ENCODE peak calls at places on chromosome 6, in five cellular contexts. One of them, this sample, is unnamed.

GRCh38 chr6:1468126-1468525 is 78.8 kb downstream of the FOXF2 start:
- DNase-seq in frontal cortex: no peak
- DNase-seq in D341Med: no peak
- DNase-seq in astrocyte of the hippocampus: no peak
- DNase-seq in activated B cell treated with CpG ODN at 0.5 μM for 24 hours: no peak
- DNase-seq in this sample: no peak

GRCh38 chr6:74137910-74138309 is 441.9 kb downstream of the CD109 start:
- DNase-seq in astrocyte of the hippocampus: peak
- DNase-seq in activated B cell treated with CpG ODN at 0.5 μM for 24 hours: no peak
- DNase-seq in D341Med: no peak
- DNase-seq in frontal cortex: no peak
- DNase-seq in this sample: no peak

GRCh38 chr6:29723666-29724588 is 693 bp downstream of the HLA-F start:
- DNase-seq in activated B cell treated with CpG ODN at 0.5 μM for 24 hours: peak
- DNase-seq in astrocyte of the hippocampus: peak
- DNase-seq in D341Med: peak
- DNase-seq in frontal cortex: peak
- DNase-seq in this sample: peak

GRCh38 chr6:42402184-42402583 is 49.5 kb downstream of the TRERF1 start:
- DNase-seq in D341Med: no peak
- DNase-seq in frontal cortex: no peak
- DNase-seq in activated B cell treated with CpG ODN at 0.5 μM for 24 hours: no peak
- DNase-seq in astrocyte of the hippocampus: peak
- DNase-seq in this sample: no peak

GRCh38 chr6:47413752-47414516 is 63.7 kb upstream of the CD2AP start:
- DNase-seq in frontal cortex: peak
- DNase-seq in astrocyte of the hippocampus: peak
- DNase-seq in D341Med: peak
- DNase-seq in activated B cell treated with CpG ODN at 0.5 μM for 24 hours: no peak
- DNase-seq in this sample: peak

GRCh38 chr6:45421700-45422540 is 44.2 kb upstream of the SUPT3H start:
- DNase-seq in D341Med: peak
- DNase-seq in frontal cortex: peak
- DNase-seq in astrocyte of the hippocampus: peak
- DNase-seq in activated B cell treated with CpG ODN at 0.5 μM for 24 hours: peak
- DNase-seq in this sample: peak

GRCh38 chr6:121216928-121217327 is 117.4 kb downstream of the TBC1D32 start:
- DNase-seq in activated B cell treated with CpG ODN at 0.5 μM for 24 hours: no peak
- DNase-seq in astrocyte of the hippocampus: no peak
- DNase-seq in D341Med: no peak
- DNase-seq in frontal cortex: no peak
- DNase-seq in this sample: no peak

GRCh38 chr6:107689190-107689589 is 134.9 kb downstream of the SCML4 start:
- DNase-seq in activated B cell treated with CpG ODN at 0.5 μM for 24 hours: no peak
- DNase-seq in D341Med: no peak
- DNase-seq in astrocyte of the hippocampus: no peak
- DNase-seq in frontal cortex: no peak
- DNase-seq in this sample: no peak

GRCh38 chr6:30007132-30007764 is 53.8 kb upstream of the POLR1H start:
- DNase-seq in astrocyte of the hippocampus: peak
- DNase-seq in frontal cortex: no peak
- DNase-seq in D341Med: peak
- DNase-seq in activated B cell treated with CpG ODN at 0.5 μM for 24 hours: peak
- DNase-seq in this sample: no peak

GRCh38 chr6:106450645-106451044 is 90.1 kb downstream of the CRYBG1 start:
- DNase-seq in astrocyte of the hippocampus: no peak
- DNase-seq in D341Med: no peak
- DNase-seq in frontal cortex: no peak
- DNase-seq in activated B cell treated with CpG ODN at 0.5 μM for 24 hours: no peak
- DNase-seq in this sample: no peak

GRCh38 chr6:169949501-169950097 is 198.2 kb downstream of the ERMARD start:
- DNase-seq in activated B cell treated with CpG ODN at 0.5 μM for 24 hours: no peak
- DNase-seq in frontal cortex: no peak
- DNase-seq in astrocyte of the hippocampus: no peak
- DNase-seq in D341Med: no peak
- DNase-seq in this sample: no peak

GRCh38 chr6:119446623-119447008 is 97.1 kb upstream of the MAN1A1 start:
- DNase-seq in frontal cortex: no peak
- DNase-seq in astrocyte of the hippocampus: peak
- DNase-seq in D341Med: no peak
- DNase-seq in activated B cell treated with CpG ODN at 0.5 μM for 24 hours: no peak
- DNase-seq in this sample: peak

GRCh38 chr6:129759851-129760595 is 50.0 kb upstream of the ARHGAP18 start:
- DNase-seq in frontal cortex: no peak
- DNase-seq in D341Med: no peak
- DNase-seq in activated B cell treated with CpG ODN at 0.5 μM for 24 hours: no peak
- DNase-seq in astrocyte of the hippocampus: no peak
- DNase-seq in this sample: no peak

GRCh38 chr6:160882741-160883340 is 108.7 kb upstream of the MAP3K4 start:
- DNase-seq in astrocyte of the hippocampus: peak
- DNase-seq in frontal cortex: no peak
- DNase-seq in activated B cell treated with CpG ODN at 0.5 μM for 24 hours: no peak
- DNase-seq in D341Med: no peak
- DNase-seq in this sample: no peak

GRCh38 chr6:155854787-155855186 is 399.1 kb upstream of the NOX3 start:
- DNase-seq in astrocyte of the hippocampus: no peak
- DNase-seq in activated B cell treated with CpG ODN at 0.5 μM for 24 hours: no peak
- DNase-seq in D341Med: no peak
- DNase-seq in frontal cortex: no peak
- DNase-seq in this sample: no peak

GRCh38 chr6:8530775-8531435 is 95.6 kb upstream of the SLC35B3 start:
- DNase-seq in frontal cortex: no peak
- DNase-seq in D341Med: peak
- DNase-seq in astrocyte of the hippocampus: no peak
- DNase-seq in activated B cell treated with CpG ODN at 0.5 μM for 24 hours: no peak
- DNase-seq in this sample: no peak

GRCh38 chr6:43242908-43243648 is at the start of gene TTBK1:
- DNase-seq in frontal cortex: peak
- DNase-seq in activated B cell treated with CpG ODN at 0.5 μM for 24 hours: no peak
- DNase-seq in astrocyte of the hippocampus: peak
- DNase-seq in D341Med: peak
- DNase-seq in this sample: no peak

GRCh38 chr6:121826156-121826810 is 390.8 kb downstream of the GJA1 start:
- DNase-seq in D341Med: no peak
- DNase-seq in activated B cell treated with CpG ODN at 0.5 μM for 24 hours: no peak
- DNase-seq in frontal cortex: no peak
- DNase-seq in astrocyte of the hippocampus: peak
- DNase-seq in this sample: no peak

GRCh38 chr6:136360783-136361182 is 71.1 kb upstream of the BCLAF1 start:
- DNase-seq in activated B cell treated with CpG ODN at 0.5 μM for 24 hours: no peak
- DNase-seq in D341Med: no peak
- DNase-seq in frontal cortex: no peak
- DNase-seq in astrocyte of the hippocampus: no peak
- DNase-seq in this sample: no peak

GRCh38 chr6:144252289-144252688 is 32.8 kb upstream of the UTRN start:
- DNase-seq in D341Med: no peak
- DNase-seq in frontal cortex: no peak
- DNase-seq in astrocyte of the hippocampus: no peak
- DNase-seq in activated B cell treated with CpG ODN at 0.5 μM for 24 hours: no peak
- DNase-seq in this sample: no peak

GRCh38 chr6:28772480-28773381 is 151.1 kb downstream of the TRIM27 start:
- DNase-seq in frontal cortex: no peak
- DNase-seq in D341Med: no peak
- DNase-seq in astrocyte of the hippocampus: no peak
- DNase-seq in activated B cell treated with CpG ODN at 0.5 μM for 24 hours: no peak
- DNase-seq in this sample: no peak

GRCh38 chr6:31760790-31761189 is 1.7 kb upstream of the SAPCD1 start:
- DNase-seq in astrocyte of the hippocampus: no peak
- DNase-seq in D341Med: no peak
- DNase-seq in frontal cortex: no peak
- DNase-seq in activated B cell treated with CpG ODN at 0.5 μM for 24 hours: no peak
- DNase-seq in this sample: no peak

GRCh38 chr6:32920610-32921188 is 20.1 kb downstream of the HLA-DMB start:
- DNase-seq in activated B cell treated with CpG ODN at 0.5 μM for 24 hours: no peak
- DNase-seq in astrocyte of the hippocampus: no peak
- DNase-seq in D341Med: no peak
- DNase-seq in frontal cortex: no peak
- DNase-seq in this sample: no peak

GRCh38 chr6:18207949-18208348 is 52.7 kb downstream of the KDM1B start:
- DNase-seq in activated B cell treated with CpG ODN at 0.5 μM for 24 hours: no peak
- DNase-seq in D341Med: no peak
- DNase-seq in frontal cortex: no peak
- DNase-seq in astrocyte of the hippocampus: no peak
- DNase-seq in this sample: no peak

GRCh38 chr6:50986319-50986718 is 167.6 kb downstream of the TFAP2B start:
- DNase-seq in activated B cell treated with CpG ODN at 0.5 μM for 24 hours: no peak
- DNase-seq in astrocyte of the hippocampus: no peak
- DNase-seq in frontal cortex: no peak
- DNase-seq in D341Med: no peak
- DNase-seq in this sample: no peak

GRCh38 chr6:134533991-134534390 is 216.1 kb upstream of the SGK1 start:
- DNase-seq in activated B cell treated with CpG ODN at 0.5 μM for 24 hours: no peak
- DNase-seq in frontal cortex: no peak
- DNase-seq in astrocyte of the hippocampus: no peak
- DNase-seq in D341Med: no peak
- DNase-seq in this sample: no peak

GRCh38 chr6:166025149-166025898 is 142.3 kb downstream of the TBXT start:
- DNase-seq in astrocyte of the hippocampus: peak
- DNase-seq in activated B cell treated with CpG ODN at 0.5 μM for 24 hours: no peak
- DNase-seq in D341Med: no peak
- DNase-seq in frontal cortex: no peak
- DNase-seq in this sample: no peak

GRCh38 chr6:45605971-45606370 is 228.2 kb upstream of the SUPT3H start:
- DNase-seq in activated B cell treated with CpG ODN at 0.5 μM for 24 hours: no peak
- DNase-seq in D341Med: no peak
- DNase-seq in astrocyte of the hippocampus: no peak
- DNase-seq in frontal cortex: no peak
- DNase-seq in this sample: no peak

GRCh38 chr6:26660096-26660425 is 515 bp upstream of the ZNF322 start:
- DNase-seq in activated B cell treated with CpG ODN at 0.5 μM for 24 hours: no peak
- DNase-seq in frontal cortex: no peak
- DNase-seq in D341Med: no peak
- DNase-seq in astrocyte of the hippocampus: no peak
- DNase-seq in this sample: no peak

GRCh38 chr6:29676981-29677601 is 3.9 kb downstream of the ZFP57 start:
- DNase-seq in frontal cortex: no peak
- DNase-seq in activated B cell treated with CpG ODN at 0.5 μM for 24 hours: no peak
- DNase-seq in D341Med: no peak
- DNase-seq in astrocyte of the hippocampus: peak
- DNase-seq in this sample: no peak

GRCh38 chr6:151180321-151180720 is 59.4 kb upstream of the AKAP12 start:
- DNase-seq in frontal cortex: no peak
- DNase-seq in activated B cell treated with CpG ODN at 0.5 μM for 24 hours: no peak
- DNase-seq in astrocyte of the hippocampus: no peak
- DNase-seq in D341Med: no peak
- DNase-seq in this sample: no peak

GRCh38 chr6:101537917-101538316 is 144.4 kb downstream of the GRIK2 start:
- DNase-seq in D341Med: no peak
- DNase-seq in activated B cell treated with CpG ODN at 0.5 μM for 24 hours: no peak
- DNase-seq in astrocyte of the hippocampus: no peak
- DNase-seq in frontal cortex: no peak
- DNase-seq in this sample: no peak

GRCh38 chr6:76876922-76877553 is 586.3 kb downstream of the HTR1B start:
- DNase-seq in astrocyte of the hippocampus: no peak
- DNase-seq in activated B cell treated with CpG ODN at 0.5 μM for 24 hours: no peak
- DNase-seq in frontal cortex: no peak
- DNase-seq in D341Med: no peak
- DNase-seq in this sample: peak

GRCh38 chr6:119243037-119243436 is 106.5 kb downstream of the MAN1A1 start:
- DNase-seq in activated B cell treated with CpG ODN at 0.5 μM for 24 hours: no peak
- DNase-seq in astrocyte of the hippocampus: no peak
- DNase-seq in D341Med: no peak
- DNase-seq in frontal cortex: no peak
- DNase-seq in this sample: no peak

GRCh38 chr6:133980168-133980567 is 27.1 kb downstream of the TBPL1 start:
- DNase-seq in frontal cortex: no peak
- DNase-seq in activated B cell treated with CpG ODN at 0.5 μM for 24 hours: no peak
- DNase-seq in D341Med: no peak
- DNase-seq in astrocyte of the hippocampus: no peak
- DNase-seq in this sample: no peak

GRCh38 chr6:14274552-14275492 is 157.2 kb downstream of the CD83 start:
- DNase-seq in D341Med: no peak
- DNase-seq in astrocyte of the hippocampus: no peak
- DNase-seq in activated B cell treated with CpG ODN at 0.5 μM for 24 hours: no peak
- DNase-seq in frontal cortex: no peak
- DNase-seq in this sample: peak